ENCODE peak calls at places on chromosomes 2 and 18, in ten cellular contexts. H, R, V, B, X, K, N, W, F and S are unnamed samples.

GRCh38 chr2:229901819-229902218 is 20.0 kb downstream of the TRIP12 start:
- DNase-seq in F (peak), X (no peak), W (peak), B (no peak), H (no peak), R (no peak), K (peak), V (peak), N (no peak), S (peak)

GRCh38 chr2:40028792-40029488 is 249.9 kb upstream of the THUMPD2 start:
- DNase-seq in B (no peak), X (no peak), R (no peak), W (no peak), F (no peak), V (no peak), K (no peak), H (peak), N (no peak), S (no peak)

GRCh38 chr18:32160547-32160946 is 29.3 kb upstream of the MEP1B start:
- DNase-seq in K (no peak), B (no peak), X (no peak), F (no peak), R (no peak), V (no peak), N (no peak), H (no peak), W (no peak), S (no peak)

GRCh38 chr2:134119117-134119671 is 134.7 kb upstream of the MGAT5 start:
- DNase-seq in V (no peak), R (no peak), B (no peak), H (peak), X (no peak), N (no peak), K (no peak), W (no peak), F (no peak), S (no peak)

GRCh38 chr2:53512071-53512841 is 255.3 kb upstream of the CHAC2 start:
- DNase-seq in B (no peak), F (no peak), R (no peak), V (peak), X (no peak), H (no peak), K (no peak), W (peak), N (no peak), S (peak)

GRCh38 chr2:37389984-37390765 is 45.7 kb downstream of the QPCT start:
- DNase-seq in F (no peak), X (peak), H (peak), V (peak), W (peak), K (peak), N (no peak), R (no peak), B (peak), S (peak)

GRCh38 chr2:167135691-167136090 is 247.4 kb downstream of the XIRP2 start:
- DNase-seq in V (no peak), N (no peak), F (no peak), B (no peak), R (no peak), X (no peak), H (no peak), K (no peak), W (no peak), S (no peak)

GRCh38 chr2:110979834-110980612 is 140.7 kb upstream of the BCL2L11 start:
- DNase-seq in H (no peak), W (no peak), N (no peak), B (no peak), R (no peak), V (peak), F (no peak), X (no peak), K (no peak), S (no peak)

GRCh38 chr2:8475349-8476045 is 206.4 kb upstream of the ID2 start:
- DNase-seq in K (no peak), R (no peak), F (no peak), N (no peak), W (no peak), B (no peak), X (peak), V (no peak), H (peak), S (no peak)

GRCh38 chr2:164777847-164778246 is 63.8 kb downstream of the COBLL1 start:
- DNase-seq in F (no peak), W (no peak), V (no peak), H (no peak), R (no peak), B (no peak), N (no peak), X (no peak), K (no peak), S (no peak)

GRCh38 chr2:27735263-27735904 is 36.1 kb upstream of the MRPL33 start:
- DNase-seq in W (no peak), F (no peak), K (peak), V (peak), N (peak), R (peak), H (no peak), X (peak), B (no peak), S (no peak)

GRCh38 chr2:197356136-197356535 is 45.6 kb upstream of the ANKRD44 start:
- DNase-seq in V (no peak), R (no peak), B (no peak), K (no peak), N (no peak), H (peak), W (no peak), X (no peak), F (no peak), S (no peak)

GRCh38 chr2:58640042-58640441 is 398.9 kb upstream of the FANCL start:
- DNase-seq in B (no peak), V (no peak), R (no peak), N (no peak), K (no peak), H (no peak), W (no peak), F (no peak), X (no peak), S (no peak)

GRCh38 chr18:9787716-9788115 is 79.6 kb downstream of the RAB31 start:
- DNase-seq in N (no peak), B (no peak), R (no peak), W (no peak), V (peak), F (peak), K (no peak), X (no peak), H (no peak), S (no peak)

GRCh38 chr2:27264253-27264752 is 1.5 kb upstream of the SLC30A3 start:
- DNase-seq in X (no peak), K (no peak), R (no peak), B (no peak), V (no peak), N (no peak), F (no peak), H (peak), W (no peak), S (no peak)

GRCh38 chr2:120453635-120453998 is 107.7 kb downstream of the INHBB start:
- DNase-seq in B (no peak), N (no peak), V (peak), K (no peak), W (no peak), H (no peak), X (no peak), R (no peak), F (peak), S (no peak)

GRCh38 chr18:55981712-55982475 is 393.9 kb upstream of the TCF4 start:
- DNase-seq in K (no peak), N (no peak), X (no peak), V (peak), R (no peak), F (no peak), W (no peak), B (no peak), H (no peak), S (no peak)

GRCh38 chr2:168660859-168661258 is 141.6 kb upstream of the NOSTRIN start:
- DNase-seq in B (no peak), N (peak), R (peak), F (no peak), X (no peak), K (no peak), V (no peak), H (no peak), W (no peak), S (no peak)

GRCh38 chr2:12547771-12548170 is 169.0 kb upstream of the TRIB2 start:
- DNase-seq in R (no peak), V (no peak), N (no peak), H (no peak), X (no peak), B (no peak), W (no peak), K (no peak), F (no peak), S (no peak)

GRCh38 chr2:175293776-175294175 is 112.3 kb upstream of the ATP5MC3 start:
- DNase-seq in W (no peak), V (no peak), X (no peak), K (no peak), F (no peak), R (no peak), H (no peak), B (no peak), N (no peak), S (no peak)

GRCh38 chr2:217714268-217714643 is 288.5 kb downstream of the TNS1 start:
- DNase-seq in V (peak), K (no peak), N (peak), H (no peak), X (no peak), B (no peak), W (no peak), F (no peak), R (peak), S (no peak)

GRCh38 chr2:71521436-71521950 is 68.1 kb downstream of the DYSF start:
- DNase-seq in F (no peak), W (no peak), R (no peak), B (no peak), V (no peak), X (no peak), N (no peak), H (no peak), K (no peak), S (no peak)

GRCh38 chr2:1481406-1482252 is 68.4 kb downstream of the TPO start:
- DNase-seq in B (no peak), R (peak), K (no peak), X (no peak), F (no peak), W (no peak), H (no peak), N (no peak), V (no peak), S (no peak)

GRCh38 chr2:19577668-19578067 is 219.2 kb upstream of the OSR1 start:
- DNase-seq in K (no peak), H (no peak), V (peak), F (no peak), W (no peak), B (no peak), N (no peak), X (no peak), R (no peak), S (no peak)

GRCh38 chr2:203625712-203626111 is 80.7 kb upstream of the CD28 start:
- DNase-seq in F (no peak), H (no peak), V (no peak), K (no peak), B (no peak), R (no peak), W (no peak), N (no peak), X (no peak), S (no peak)